ENCODE peak calls at places on chromosomes 3 and 15, in five cellular contexts. One of them, this sample, is unnamed.

GRCh38 chr15:87816811-87817210 is 439.7 kb downstream of the NTRK3 start:
- DNase-seq in IMR-90: peak
- DNase-seq in neural progenitor cell: no peak
- DNase-seq in H1: no peak
- DNase-seq in mammary epithelial cell: peak
- DNase-seq in this sample: peak

GRCh38 chr3:62587579-62588031 is 214.3 kb upstream of the FEZF2 start:
- DNase-seq in IMR-90: peak
- DNase-seq in neural progenitor cell: no peak
- DNase-seq in H1: no peak
- DNase-seq in mammary epithelial cell: peak
- DNase-seq in this sample: peak

GRCh38 chr3:73056365-73057150 is 4.9 kb upstream of the EBLN2 start:
- DNase-seq in IMR-90: peak
- DNase-seq in neural progenitor cell: peak
- DNase-seq in H1: no peak
- DNase-seq in mammary epithelial cell: peak
- DNase-seq in this sample: no peak

GRCh38 chr15:42101861-42102260 is 7.5 kb upstream of the PLA2G4D start:
- DNase-seq in IMR-90: no peak
- DNase-seq in neural progenitor cell: no peak
- DNase-seq in H1: no peak
- DNase-seq in mammary epithelial cell: no peak
- DNase-seq in this sample: peak

GRCh38 chr3:18445421-18446066 is 20.4 kb upstream of the SATB1 start:
- DNase-seq in IMR-90: no peak
- DNase-seq in neural progenitor cell: peak
- DNase-seq in H1: no peak
- DNase-seq in mammary epithelial cell: no peak
- DNase-seq in this sample: no peak

GRCh38 chr3:86175051-86175536 is 815.9 kb downstream of the VGLL3 start:
- DNase-seq in IMR-90: no peak
- DNase-seq in neural progenitor cell: peak
- DNase-seq in H1: peak
- DNase-seq in mammary epithelial cell: no peak
- DNase-seq in this sample: no peak

GRCh38 chr3:134901461-134901860 is 106.4 kb downstream of the EPHB1 start:
- DNase-seq in IMR-90: no peak
- DNase-seq in neural progenitor cell: no peak
- DNase-seq in H1: no peak
- DNase-seq in mammary epithelial cell: no peak
- DNase-seq in this sample: no peak

GRCh38 chr3:153295906-153296305 is 133.9 kb downstream of the RAP2B start:
- DNase-seq in IMR-90: peak
- DNase-seq in neural progenitor cell: no peak
- DNase-seq in H1: no peak
- DNase-seq in mammary epithelial cell: no peak
- DNase-seq in this sample: peak

GRCh38 chr3:73766599-73767378 is 142.0 kb upstream of the PDZRN3 start:
- DNase-seq in IMR-90: peak
- DNase-seq in neural progenitor cell: peak
- DNase-seq in H1: no peak
- DNase-seq in mammary epithelial cell: no peak
- DNase-seq in this sample: peak

GRCh38 chr3:65732060-65732933 is 306.4 kb downstream of the MAGI1 start:
- DNase-seq in IMR-90: peak
- DNase-seq in neural progenitor cell: peak
- DNase-seq in H1: no peak
- DNase-seq in mammary epithelial cell: peak
- DNase-seq in this sample: peak

GRCh38 chr3:106025151-106025722 is 156.4 kb upstream of the CBLB start:
- DNase-seq in IMR-90: peak
- DNase-seq in neural progenitor cell: no peak
- DNase-seq in H1: no peak
- DNase-seq in mammary epithelial cell: peak
- DNase-seq in this sample: peak

GRCh38 chr3:172034786-172035685 is 4.3 kb upstream of the FNDC3B start:
- DNase-seq in IMR-90: peak
- DNase-seq in neural progenitor cell: peak
- DNase-seq in H1: peak
- DNase-seq in mammary epithelial cell: no peak
- DNase-seq in this sample: no peak

GRCh38 chr15:75661041-75661778 is 13.5 kb downstream of the SNX33 start:
- DNase-seq in IMR-90: peak
- DNase-seq in neural progenitor cell: peak
- DNase-seq in H1: peak
- DNase-seq in mammary epithelial cell: peak
- DNase-seq in this sample: peak

GRCh38 chr15:85543741-85544155 is 163.3 kb downstream of the AKAP13 start:
- DNase-seq in IMR-90: no peak
- DNase-seq in neural progenitor cell: no peak
- DNase-seq in H1: peak
- DNase-seq in mammary epithelial cell: peak
- DNase-seq in this sample: no peak

GRCh38 chr3:179189764-179190163 is 41.6 kb downstream of the PIK3CA start:
- DNase-seq in IMR-90: peak
- DNase-seq in neural progenitor cell: no peak
- DNase-seq in H1: no peak
- DNase-seq in mammary epithelial cell: no peak
- DNase-seq in this sample: peak

GRCh38 chr3:123760817-123761216 is 123.3 kb downstream of the MYLK start:
- DNase-seq in IMR-90: no peak
- DNase-seq in neural progenitor cell: no peak
- DNase-seq in H1: peak
- DNase-seq in mammary epithelial cell: no peak
- DNase-seq in this sample: no peak

GRCh38 chr3:36494461-36495109 is 114.3 kb downstream of the STAC start:
- DNase-seq in IMR-90: peak
- DNase-seq in neural progenitor cell: no peak
- DNase-seq in H1: no peak
- DNase-seq in mammary epithelial cell: peak
- DNase-seq in this sample: peak

GRCh38 chr3:166456291-166456690 is 619.1 kb upstream of the BCHE start:
- DNase-seq in IMR-90: peak
- DNase-seq in neural progenitor cell: no peak
- DNase-seq in H1: no peak
- DNase-seq in mammary epithelial cell: no peak
- DNase-seq in this sample: peak

GRCh38 chr3:167304077-167304476 is 76.0 kb downstream of the ZBBX start:
- DNase-seq in IMR-90: no peak
- DNase-seq in neural progenitor cell: peak
- DNase-seq in H1: no peak
- DNase-seq in mammary epithelial cell: no peak
- DNase-seq in this sample: no peak

GRCh38 chr3:108021131-108021530 is 69.7 kb downstream of the CD47 start:
- DNase-seq in IMR-90: no peak
- DNase-seq in neural progenitor cell: no peak
- DNase-seq in H1: no peak
- DNase-seq in mammary epithelial cell: no peak
- DNase-seq in this sample: no peak

DNA sequence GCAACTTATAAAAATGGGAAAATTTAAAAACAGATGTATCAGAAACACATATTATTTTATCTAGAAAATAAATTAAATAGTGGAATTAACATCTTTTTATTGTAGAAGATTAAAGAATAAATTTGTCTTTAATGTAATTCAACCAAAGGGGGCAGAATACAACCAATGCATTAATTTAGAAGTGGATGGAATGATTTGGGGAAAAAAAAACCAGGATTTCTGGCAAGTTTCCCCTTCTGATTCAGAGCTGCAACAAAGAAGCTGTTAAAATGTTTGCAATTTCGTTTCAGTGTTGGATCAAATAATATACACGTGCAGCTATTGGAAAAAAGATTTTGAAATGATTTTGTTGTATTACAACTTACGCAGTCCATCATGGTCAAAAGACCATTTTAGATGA is 71.6 kb upstream of the ZNF280D start:
- DNase-seq in IMR-90: peak
- DNase-seq in neural progenitor cell: no peak
- DNase-seq in H1: no peak
- DNase-seq in mammary epithelial cell: no peak
- DNase-seq in this sample: peak
- H3K9ac ChIP-seq in IMR-90: no peak
- H3K9ac ChIP-seq in neural progenitor cell: no peak
- H3K9ac ChIP-seq in H1: no peak
- H3K9ac ChIP-seq in mammary epithelial cell: no peak
- H3K9ac ChIP-seq in this sample: no peak

GRCh38 chr3:38528457-38528856 is 32.3 kb downstream of the EXOG start:
- DNase-seq in IMR-90: no peak
- DNase-seq in neural progenitor cell: peak
- DNase-seq in H1: no peak
- DNase-seq in mammary epithelial cell: no peak
- DNase-seq in this sample: no peak
- TF ChIP-seq CTCF in IMR-90: no peak
- TF ChIP-seq CTCF in neural progenitor cell: peak
- TF ChIP-seq CTCF in H1: peak
- TF ChIP-seq CTCF in mammary epithelial cell: no peak
- TF ChIP-seq CTCF in this sample: no peak

DNA sequence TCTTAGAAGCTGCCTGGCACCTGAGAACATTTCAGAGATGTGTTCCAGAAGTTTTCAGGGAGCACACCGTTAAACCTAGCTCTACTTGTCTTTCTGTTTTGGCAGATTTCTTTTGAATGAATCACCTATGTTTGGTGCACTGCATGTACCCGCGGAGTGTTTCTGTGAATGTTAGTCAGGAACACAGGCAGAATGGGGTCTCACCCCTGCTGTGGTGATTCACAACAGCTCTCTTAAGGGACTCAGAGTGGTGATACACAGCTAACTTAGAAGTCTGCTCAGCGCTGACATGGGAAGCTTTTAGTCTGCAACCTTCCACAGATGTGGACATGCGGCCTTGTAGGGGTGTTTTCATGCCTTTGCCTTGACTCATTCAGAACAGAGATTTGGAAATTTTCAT is 24.0 kb downstream of the TSEN2 start:
- DNase-seq in IMR-90: peak
- DNase-seq in neural progenitor cell: no peak
- DNase-seq in H1: no peak
- DNase-seq in mammary epithelial cell: peak
- DNase-seq in this sample: peak
- H3K9ac ChIP-seq in IMR-90: peak
- H3K9ac ChIP-seq in neural progenitor cell: no peak
- H3K9ac ChIP-seq in H1: no peak
- H3K9ac ChIP-seq in mammary epithelial cell: no peak
- H3K9ac ChIP-seq in this sample: no peak

DNA sequence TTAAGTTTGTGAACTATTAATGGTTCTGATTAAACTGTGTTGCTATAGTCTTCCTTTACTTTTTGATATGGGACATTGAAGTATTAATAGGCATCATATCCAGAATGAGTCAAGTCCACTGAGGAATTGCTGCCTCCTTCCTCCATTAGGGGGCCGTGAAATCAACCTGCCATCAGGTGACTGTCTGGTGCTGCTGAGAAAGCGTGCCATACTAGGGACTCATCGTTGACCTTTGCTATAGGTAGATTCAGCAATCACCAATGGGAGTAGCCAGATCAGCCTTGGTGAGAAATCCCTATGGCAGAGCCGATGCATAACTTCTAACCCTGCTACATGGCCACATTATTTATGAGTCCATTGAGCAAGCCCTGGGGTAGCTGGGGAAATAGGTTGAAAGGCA is 30.1 kb upstream of the SLC28A2 start:
- DNase-seq in IMR-90: no peak
- DNase-seq in neural progenitor cell: no peak
- DNase-seq in H1: no peak
- DNase-seq in mammary epithelial cell: no peak
- DNase-seq in this sample: no peak
- TF ChIP-seq CTCF in IMR-90: no peak
- TF ChIP-seq CTCF in neural progenitor cell: no peak
- TF ChIP-seq CTCF in H1: no peak
- TF ChIP-seq CTCF in mammary epithelial cell: no peak
- TF ChIP-seq CTCF in this sample: no peak

DNA sequence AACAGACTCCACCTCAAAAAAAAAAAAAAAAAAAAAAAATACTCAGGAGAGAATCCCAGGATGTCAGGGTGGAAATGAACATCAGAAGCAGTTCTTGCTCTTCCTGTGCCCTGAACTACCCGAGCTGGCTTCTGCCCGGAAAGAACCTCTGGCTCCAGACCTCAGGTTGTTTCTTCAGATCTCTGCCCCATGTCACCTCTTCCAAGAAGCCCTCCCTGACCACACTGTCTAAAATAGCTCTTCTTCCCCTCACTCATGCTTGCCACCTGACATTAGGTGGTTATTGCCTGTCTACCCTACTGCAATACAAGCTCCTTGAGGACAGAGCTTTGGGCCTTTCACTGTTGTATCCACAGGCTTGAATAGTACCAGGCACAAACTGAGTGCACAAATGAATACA is 8.2 kb downstream of the TKT start:
- DNase-seq in IMR-90: no peak
- DNase-seq in neural progenitor cell: no peak
- DNase-seq in H1: no peak
- DNase-seq in mammary epithelial cell: no peak
- DNase-seq in this sample: no peak
- H3K9ac ChIP-seq in IMR-90: no peak
- H3K9ac ChIP-seq in neural progenitor cell: no peak
- H3K9ac ChIP-seq in H1: no peak
- H3K9ac ChIP-seq in mammary epithelial cell: no peak
- H3K9ac ChIP-seq in this sample: no peak

This sample was measured in fibroblast of lung.